ENCODE peak calls at places on chromosomes 5 and 9, in eight cellular contexts. One of them, this sample, is unnamed.
A peak's percentile ranks its signal among the peaks of the same experiment; 100 is the strongest.

GRCh38 chr5:74424162-74424868 is 216.2 kb downstream of the ENC1 start:
- DNase-seq in OCI-LY7: no peak
- DNase-seq in stimulated activated CD8-positive, alpha-beta memory T cell treated with anti-CD3 and anti-CD28 coated beads, Interleukin-4, amount 100 ng/mL, for 4 hours: no peak
- DNase-seq in naive thymus-derived CD8-positive, alpha-beta T cell: no peak
- DNase-seq in activated CD8-positive, alpha-beta memory T cell treated with anti-CD3 and anti-CD28 coated beads for 4 hours: no peak
- DNase-seq in RKO: no peak
- DNase-seq in T-helper 1 cell: no peak
- DNase-seq in nephron progenitor cell: no peak
- DNase-seq in this sample: no peak

GRCh38 chr5:135497971-135498661 is 37.6 kb downstream of the NEUROG1 start:
- DNase-seq in OCI-LY7: no peak
- DNase-seq in stimulated activated CD8-positive, alpha-beta memory T cell treated with anti-CD3 and anti-CD28 coated beads, Interleukin-4, amount 100 ng/mL, for 4 hours: no peak
- DNase-seq in naive thymus-derived CD8-positive, alpha-beta T cell: no peak
- DNase-seq in activated CD8-positive, alpha-beta memory T cell treated with anti-CD3 and anti-CD28 coated beads for 4 hours: no peak
- DNase-seq in RKO: no peak
- DNase-seq in T-helper 1 cell: no peak
- DNase-seq in nephron progenitor cell: no peak
- DNase-seq in this sample: no peak

GRCh38 chr5:56825222-56825824 is 10.0 kb downstream of the MAP3K1 start:
- DNase-seq in OCI-LY7: no peak
- DNase-seq in stimulated activated CD8-positive, alpha-beta memory T cell treated with anti-CD3 and anti-CD28 coated beads, Interleukin-4, amount 100 ng/mL, for 4 hours: no peak
- DNase-seq in naive thymus-derived CD8-positive, alpha-beta T cell: no peak
- DNase-seq in activated CD8-positive, alpha-beta memory T cell treated with anti-CD3 and anti-CD28 coated beads for 4 hours: no peak
- DNase-seq in RKO: no peak
- DNase-seq in T-helper 1 cell: no peak
- DNase-seq in nephron progenitor cell: no peak
- DNase-seq in this sample: no peak

GRCh38 chr9:105154723-105155191 is 89.7 kb upstream of the SLC44A1 start:
- DNase-seq in OCI-LY7: no peak
- DNase-seq in stimulated activated CD8-positive, alpha-beta memory T cell treated with anti-CD3 and anti-CD28 coated beads, Interleukin-4, amount 100 ng/mL, for 4 hours: no peak
- DNase-seq in naive thymus-derived CD8-positive, alpha-beta T cell: no peak
- DNase-seq in activated CD8-positive, alpha-beta memory T cell treated with anti-CD3 and anti-CD28 coated beads for 4 hours: no peak
- DNase-seq in RKO: peak; percentile 26
- DNase-seq in T-helper 1 cell: no peak
- DNase-seq in nephron progenitor cell: no peak
- DNase-seq in this sample: no peak

GRCh38 chr9:133075925-133076324 is 14.1 kb downstream of the CEL start:
- DNase-seq in OCI-LY7: no peak
- DNase-seq in stimulated activated CD8-positive, alpha-beta memory T cell treated with anti-CD3 and anti-CD28 coated beads, Interleukin-4, amount 100 ng/mL, for 4 hours: no peak
- DNase-seq in naive thymus-derived CD8-positive, alpha-beta T cell: no peak
- DNase-seq in activated CD8-positive, alpha-beta memory T cell treated with anti-CD3 and anti-CD28 coated beads for 4 hours: no peak
- DNase-seq in RKO: no peak
- DNase-seq in T-helper 1 cell: no peak
- DNase-seq in nephron progenitor cell: no peak
- DNase-seq in this sample: no peak

GRCh38 chr5:145237843-145238242 is 597.3 kb downstream of the PRELID2 start:
- DNase-seq in OCI-LY7: peak; percentile 63
- DNase-seq in stimulated activated CD8-positive, alpha-beta memory T cell treated with anti-CD3 and anti-CD28 coated beads, Interleukin-4, amount 100 ng/mL, for 4 hours: no peak
- DNase-seq in naive thymus-derived CD8-positive, alpha-beta T cell: no peak
- DNase-seq in activated CD8-positive, alpha-beta memory T cell treated with anti-CD3 and anti-CD28 coated beads for 4 hours: no peak
- DNase-seq in RKO: peak; percentile 60
- DNase-seq in T-helper 1 cell: no peak
- DNase-seq in nephron progenitor cell: peak; percentile 59
- DNase-seq in this sample: no peak

GRCh38 chr5:13510616-13511015 is 433.9 kb downstream of the DNAH5 start:
- DNase-seq in OCI-LY7: no peak
- DNase-seq in stimulated activated CD8-positive, alpha-beta memory T cell treated with anti-CD3 and anti-CD28 coated beads, Interleukin-4, amount 100 ng/mL, for 4 hours: no peak
- DNase-seq in naive thymus-derived CD8-positive, alpha-beta T cell: no peak
- DNase-seq in activated CD8-positive, alpha-beta memory T cell treated with anti-CD3 and anti-CD28 coated beads for 4 hours: no peak
- DNase-seq in RKO: no peak
- DNase-seq in T-helper 1 cell: no peak
- DNase-seq in nephron progenitor cell: no peak
- DNase-seq in this sample: no peak

GRCh38 chr9:126667190-126668055 is 53.7 kb downstream of the LMX1B start:
- DNase-seq in OCI-LY7: no peak
- DNase-seq in stimulated activated CD8-positive, alpha-beta memory T cell treated with anti-CD3 and anti-CD28 coated beads, Interleukin-4, amount 100 ng/mL, for 4 hours: no peak
- DNase-seq in naive thymus-derived CD8-positive, alpha-beta T cell: no peak
- DNase-seq in activated CD8-positive, alpha-beta memory T cell treated with anti-CD3 and anti-CD28 coated beads for 4 hours: no peak
- DNase-seq in RKO: no peak
- DNase-seq in T-helper 1 cell: no peak
- DNase-seq in nephron progenitor cell: no peak
- DNase-seq in this sample: no peak

GRCh38 chr9:89882876-89883275 is 278.1 kb downstream of the GADD45G start:
- DNase-seq in OCI-LY7: no peak
- DNase-seq in stimulated activated CD8-positive, alpha-beta memory T cell treated with anti-CD3 and anti-CD28 coated beads, Interleukin-4, amount 100 ng/mL, for 4 hours: no peak
- DNase-seq in naive thymus-derived CD8-positive, alpha-beta T cell: no peak
- DNase-seq in activated CD8-positive, alpha-beta memory T cell treated with anti-CD3 and anti-CD28 coated beads for 4 hours: no peak
- DNase-seq in RKO: no peak
- DNase-seq in T-helper 1 cell: no peak
- DNase-seq in nephron progenitor cell: no peak
- DNase-seq in this sample: no peak